ENCODE peak calls at places on chromosomes 3 and 15, in eight cellular contexts. P, R, X, T, D, V, O and I are unnamed samples.

GRCh38 chr3:171162986-171163723 is 136.6 kb upstream of the SLC2A2 start:
- ATAC-seq in P (no peak), R (no peak), X (no peak), T (no peak), D (no peak), V (no peak), O (no peak), I (no peak)

GRCh38 chr3:123883111-123883510 is 1.0 kb downstream of the MYLK start:
- ATAC-seq in P (no peak), R (no peak), X (no peak), T (no peak), D (no peak), V (no peak), O (no peak), I (no peak)

GRCh38 chr3:129050556-129051295 is 9.9 kb upstream of the GP9 start:
- ATAC-seq in P (no peak), R (no peak), X (no peak), T (no peak), D (no peak), V (no peak), O (no peak), I (no peak)

GRCh38 chr15:41928637-41929620 is 35.1 kb upstream of the SPTBN5 start:
- ATAC-seq in P (peak; percentile 61), R (no peak), X (peak; percentile 79), T (peak; percentile 26), D (peak; percentile 81), V (no peak), O (no peak), I (no peak)

GRCh38 chr15:42741710-42742109 is 4.8 kb upstream of the CDAN1 start:
- ATAC-seq in P (no peak), R (no peak), X (no peak), T (no peak), D (no peak), V (peak; percentile 62), O (no peak), I (no peak)

GRCh38 chr3:143571548-143571947 is 276.7 kb downstream of the SLC9A9 start:
- ATAC-seq in P (no peak), R (no peak), X (no peak), T (no peak), D (no peak), V (no peak), O (no peak), I (no peak)

GRCh38 chr3:125214738-125215137 is 2.2 kb upstream of the SLC12A8 start:
- ATAC-seq in P (peak; percentile 83), R (no peak), X (peak; percentile 59), T (no peak), D (no peak), V (peak; percentile 20), O (no peak), I (no peak)

GRCh38 chr15:74222705-74223104 is 13.4 kb upstream of the CCDC33 start:
- ATAC-seq in P (no peak), R (no peak), X (no peak), T (no peak), D (no peak), V (no peak), O (no peak), I (no peak)